ENCODE peak calls at places on chromosome 7, in seven cellular contexts. L is NCI-H1694 treated with DMSO at 0.1 percent for 48 hours; G is iPS-NIHi11; Q is aorta; X is stimulated activated CD4-positive, alpha-beta T cell treated with anti-CD3 and anti-CD28 coated beads, Interleukin-12 subunit alpha, Interleukin-12 subunit beta, amount 100 ng/mL, for 4 hours; D is transverse colon; U is skeletal muscle cell. B is an unnamed sample.
A peak's percentile ranks its signal among the peaks of the same experiment; 100 is the strongest.

GRCh38 chr7:26910221-26910620 is 45.8 kb upstream of the SKAP2 start:
- DNase-seq in L (no peak), D (peak; percentile 27), U (peak; percentile 78), G (no peak), Q (no peak), X (no peak), B (no peak)

GRCh38 chr7:27784399-27785053 is 44.6 kb downstream of the TAX1BP1 start:
- DNase-seq in Q (no peak), X (no peak), G (peak; percentile 18), U (peak; percentile 17), L (peak; percentile 31), D (no peak), B (peak; percentile 15)

GRCh38 chr7:139111885-139112284 is 2.4 kb upstream of the ZC3HAV1 start:
- DNase-seq in L (no peak), G (no peak), D (no peak), Q (no peak), U (no peak), X (no peak), B (no peak)

GRCh38 chr7:85564861-85565630 is 378.2 kb upstream of the SEMA3D start:
- DNase-seq in X (no peak), Q (no peak), U (no peak), L (no peak), G (no peak), D (no peak), B (no peak)

GRCh38 chr7:45576249-45576929 is 2.2 kb downstream of the ADCY1 start:
- DNase-seq in U (no peak), G (no peak), D (no peak), Q (no peak), L (no peak), X (no peak), B (no peak)

GRCh38 chr7:73633323-73633722 is 9.0 kb upstream of the MLXIPL start:
- DNase-seq in Q (no peak), D (no peak), G (no peak), U (no peak), L (no peak), X (no peak), B (no peak)

GRCh38 chr7:22858640-22859561 is 36.3 kb upstream of the TOMM7 start:
- DNase-seq in D (no peak), L (no peak), X (no peak), G (no peak), U (peak; percentile 95), Q (peak; percentile 59), B (no peak)

GRCh38 chr7:91465595-91466061 is 201.4 kb downstream of the FZD1 start:
- DNase-seq in Q (no peak), G (no peak), L (no peak), U (peak; percentile 24), X (no peak), D (no peak), B (no peak)

GRCh38 chr7:124328774-124329173 is 295.9 kb upstream of the TMEM229A start:
- DNase-seq in Q (no peak), D (no peak), L (no peak), G (no peak), X (no peak), U (no peak), B (no peak)

GRCh38 chr7:20790273-20790842 is 3.7 kb upstream of the SP8 start:
- DNase-seq in G (no peak), X (no peak), L (no peak), D (no peak), Q (no peak), U (no peak), B (no peak)

GRCh38 chr7:35386816-35387429 is 133.0 kb upstream of the TBX20 start:
- DNase-seq in X (no peak), Q (no peak), U (no peak), G (no peak), D (no peak), L (no peak), B (no peak)

GRCh38 chr7:117019786-117020604 is 66.7 kb downstream of the ST7 start:
- DNase-seq in Q (peak; percentile 72), L (peak; percentile 84), X (no peak), G (peak; percentile 62), U (peak; percentile 91), D (peak; percentile 37), B (peak; percentile 96)

GRCh38 chr7:2904202-2904601 is 60.1 kb upstream of the GNA12 start:
- DNase-seq in L (no peak), G (no peak), U (no peak), X (no peak), Q (no peak), D (no peak), B (no peak)

GRCh38 chr7:41975854-41976253 is 261.2 kb downstream of the GLI3 start:
- DNase-seq in Q (no peak), D (no peak), L (no peak), U (peak; percentile 39), G (no peak), X (no peak), B (no peak)

GRCh38 chr7:127638197-127638596 is 13.8 kb upstream of the SND1 start:
- DNase-seq in D (no peak), U (no peak), L (no peak), G (no peak), Q (no peak), X (no peak), B (no peak)

GRCh38 chr7:36158321-36158605 is 5.2 kb downstream of the EEPD1 start:
- DNase-seq in X (no peak), U (no peak), G (no peak), D (no peak), L (no peak), Q (no peak), B (no peak)

GRCh38 chr7:42914009-42914725 is 2.3 kb upstream of the C7orf25 start:
- DNase-seq in G (no peak), X (no peak), Q (no peak), D (no peak), L (no peak), U (no peak), B (no peak)

GRCh38 chr7:16918288-16918895 is 36.6 kb upstream of the AGR3 start:
- DNase-seq in U (no peak), G (peak; percentile 21), X (no peak), Q (no peak), D (no peak), L (peak; percentile 43), B (peak; percentile 34)

GRCh38 chr7:77393261-77393660 is 22.9 kb downstream of the GSAP start:
- DNase-seq in D (no peak), X (peak; percentile 19), G (no peak), L (no peak), U (no peak), Q (no peak), B (no peak)

GRCh38 chr7:140924019-140924820 is 509 bp downstream of the BRAF start:
- DNase-seq in Q (peak; percentile 85), G (peak; percentile 82), D (peak; percentile 79), L (peak; percentile 59), U (no peak), X (peak; percentile 65), B (peak; percentile 71)

GRCh38 chr7:37315752-37316711 is 132.6 kb downstream of the ELMO1 start:
- DNase-seq in Q (no peak), L (no peak), G (no peak), D (no peak), X (no peak), U (no peak), B (no peak)

GRCh38 chr7:6430271-6430940 is 17.3 kb downstream of the DAGLB start:
- DNase-seq in L (no peak), U (no peak), Q (no peak), X (no peak), G (peak; percentile 70), D (no peak), B (no peak)

GRCh38 chr7:25348066-25348595 is 119.8 kb upstream of the NPVF start:
- DNase-seq in X (no peak), L (no peak), Q (no peak), D (no peak), U (no peak), G (no peak), B (peak; percentile 60)

GRCh38 chr7:142460402-142461117 is 202.7 kb upstream of the PRSS58 start:
- DNase-seq in Q (no peak), U (no peak), G (no peak), X (no peak), L (no peak), D (no peak), B (no peak)

GRCh38 chr7:123865517-123866117 is 20.6 kb downstream of the HYAL4 start:
- DNase-seq in Q (no peak), X (peak; percentile 19), L (peak; percentile 35), G (peak; percentile 48), U (peak; percentile 19), D (peak; percentile 53), B (peak; percentile 66)

GRCh38 chr7:98191668-98192431 is 19.4 kb upstream of the BHLHA15 start:
- DNase-seq in U (no peak), X (no peak), D (no peak), L (no peak), Q (no peak), G (no peak), B (no peak)

GRCh38 chr7:88452648-88453047 is 146.0 kb upstream of the STEAP4 start:
- DNase-seq in Q (no peak), U (no peak), L (no peak), D (peak; percentile 14), G (no peak), X (no peak), B (no peak)

B was measured in G401.